ENCODE peak calls at places on chromosomes 11 and 22, in ten cellular contexts. One of them, this sample, is unnamed.

GRCh38 chr11:116457336-116458007 is 315.3 kb downstream of the BUD13 start:
- DNase-seq in hippocampal formation: no peak
- DNase-seq in fibroblast of the aortic adventitia: no peak
- DNase-seq in T-helper 9 cell: no peak
- DNase-seq in GM12891: no peak
- DNase-seq in activated CD4-positive, alpha-beta T cell treated with anti-CD3 and anti-CD28 coated beads for 48 hours: no peak
- DNase-seq in colonic mucosa: no peak
- DNase-seq in stimulated activated CD4-positive, alpha-beta T cell treated with anti-CD3 and anti-CD28 coated beads, Interleukin-1b, Interleukin-23, amount 100 ng/mL, for 24 hours: no peak
- DNase-seq in thyroid gland: no peak
- DNase-seq in T1000: no peak
- DNase-seq in this sample: no peak

GRCh38 chr11:623999-624704 is 603 bp downstream of the CDHR5 start:
- DNase-seq in thyroid gland: no peak
- DNase-seq in T1000: no peak
- DNase-seq in hippocampal formation: no peak
- DNase-seq in fibroblast of the aortic adventitia: peak
- DNase-seq in activated CD4-positive, alpha-beta T cell treated with anti-CD3 and anti-CD28 coated beads for 48 hours: peak
- DNase-seq in T-helper 9 cell: no peak
- DNase-seq in colonic mucosa: peak
- DNase-seq in stimulated activated CD4-positive, alpha-beta T cell treated with anti-CD3 and anti-CD28 coated beads, Interleukin-1b, Interleukin-23, amount 100 ng/mL, for 24 hours: no peak
- DNase-seq in GM12891: no peak
- DNase-seq in this sample: no peak

GRCh38 chr11:33777906-33778305 is 3.6 kb upstream of the FBXO3 start:
- DNase-seq in fibroblast of the aortic adventitia: no peak
- DNase-seq in activated CD4-positive, alpha-beta T cell treated with anti-CD3 and anti-CD28 coated beads for 48 hours: no peak
- DNase-seq in GM12891: no peak
- DNase-seq in hippocampal formation: no peak
- DNase-seq in thyroid gland: no peak
- DNase-seq in T-helper 9 cell: no peak
- DNase-seq in stimulated activated CD4-positive, alpha-beta T cell treated with anti-CD3 and anti-CD28 coated beads, Interleukin-1b, Interleukin-23, amount 100 ng/mL, for 24 hours: no peak
- DNase-seq in T1000: no peak
- DNase-seq in colonic mucosa: no peak
- DNase-seq in this sample: no peak

GRCh38 chr11:33869511-33870422 is 22.1 kb downstream of the LMO2 start:
- DNase-seq in hippocampal formation: no peak
- DNase-seq in thyroid gland: no peak
- DNase-seq in GM12891: peak
- DNase-seq in stimulated activated CD4-positive, alpha-beta T cell treated with anti-CD3 and anti-CD28 coated beads, Interleukin-1b, Interleukin-23, amount 100 ng/mL, for 24 hours: no peak
- DNase-seq in fibroblast of the aortic adventitia: peak
- DNase-seq in T1000: no peak
- DNase-seq in activated CD4-positive, alpha-beta T cell treated with anti-CD3 and anti-CD28 coated beads for 48 hours: peak
- DNase-seq in T-helper 9 cell: no peak
- DNase-seq in colonic mucosa: peak
- DNase-seq in this sample: peak

GRCh38 chr11:86091566-86091965 is 22.7 kb upstream of the PICALM start:
- DNase-seq in stimulated activated CD4-positive, alpha-beta T cell treated with anti-CD3 and anti-CD28 coated beads, Interleukin-1b, Interleukin-23, amount 100 ng/mL, for 24 hours: no peak
- DNase-seq in colonic mucosa: no peak
- DNase-seq in thyroid gland: no peak
- DNase-seq in GM12891: no peak
- DNase-seq in T-helper 9 cell: no peak
- DNase-seq in hippocampal formation: peak
- DNase-seq in fibroblast of the aortic adventitia: peak
- DNase-seq in T1000: no peak
- DNase-seq in activated CD4-positive, alpha-beta T cell treated with anti-CD3 and anti-CD28 coated beads for 48 hours: no peak
- DNase-seq in this sample: peak

GRCh38 chr22:44193537-44193896 is 12.8 kb downstream of the PARVG start:
- DNase-seq in GM12891: no peak
- DNase-seq in hippocampal formation: no peak
- DNase-seq in thyroid gland: no peak
- DNase-seq in T-helper 9 cell: no peak
- DNase-seq in stimulated activated CD4-positive, alpha-beta T cell treated with anti-CD3 and anti-CD28 coated beads, Interleukin-1b, Interleukin-23, amount 100 ng/mL, for 24 hours: no peak
- DNase-seq in T1000: no peak
- DNase-seq in fibroblast of the aortic adventitia: no peak
- DNase-seq in colonic mucosa: no peak
- DNase-seq in activated CD4-positive, alpha-beta T cell treated with anti-CD3 and anti-CD28 coated beads for 48 hours: peak
- DNase-seq in this sample: no peak

GRCh38 chr11:70007796-70008195 is 70.3 kb upstream of the ANO1 start:
- DNase-seq in stimulated activated CD4-positive, alpha-beta T cell treated with anti-CD3 and anti-CD28 coated beads, Interleukin-1b, Interleukin-23, amount 100 ng/mL, for 24 hours: no peak
- DNase-seq in fibroblast of the aortic adventitia: no peak
- DNase-seq in colonic mucosa: no peak
- DNase-seq in T-helper 9 cell: no peak
- DNase-seq in thyroid gland: no peak
- DNase-seq in hippocampal formation: no peak
- DNase-seq in GM12891: no peak
- DNase-seq in T1000: no peak
- DNase-seq in activated CD4-positive, alpha-beta T cell treated with anti-CD3 and anti-CD28 coated beads for 48 hours: no peak
- DNase-seq in this sample: no peak

GRCh38 chr11:11604340-11604992 is 17.3 kb downstream of the GALNT18 start:
- DNase-seq in colonic mucosa: no peak
- DNase-seq in T-helper 9 cell: no peak
- DNase-seq in GM12891: no peak
- DNase-seq in stimulated activated CD4-positive, alpha-beta T cell treated with anti-CD3 and anti-CD28 coated beads, Interleukin-1b, Interleukin-23, amount 100 ng/mL, for 24 hours: no peak
- DNase-seq in hippocampal formation: no peak
- DNase-seq in T1000: no peak
- DNase-seq in fibroblast of the aortic adventitia: no peak
- DNase-seq in activated CD4-positive, alpha-beta T cell treated with anti-CD3 and anti-CD28 coated beads for 48 hours: no peak
- DNase-seq in thyroid gland: no peak
- DNase-seq in this sample: peak

GRCh38 chr22:39173787-39174497 is 21.5 kb upstream of the CBX7 start:
- DNase-seq in stimulated activated CD4-positive, alpha-beta T cell treated with anti-CD3 and anti-CD28 coated beads, Interleukin-1b, Interleukin-23, amount 100 ng/mL, for 24 hours: no peak
- DNase-seq in GM12891: no peak
- DNase-seq in fibroblast of the aortic adventitia: no peak
- DNase-seq in T1000: no peak
- DNase-seq in colonic mucosa: no peak
- DNase-seq in thyroid gland: no peak
- DNase-seq in T-helper 9 cell: no peak
- DNase-seq in activated CD4-positive, alpha-beta T cell treated with anti-CD3 and anti-CD28 coated beads for 48 hours: peak
- DNase-seq in hippocampal formation: no peak
- DNase-seq in this sample: no peak

GRCh38 chr11:103901656-103902055 is 134.8 kb upstream of the DDI1 start:
- DNase-seq in hippocampal formation: no peak
- DNase-seq in stimulated activated CD4-positive, alpha-beta T cell treated with anti-CD3 and anti-CD28 coated beads, Interleukin-1b, Interleukin-23, amount 100 ng/mL, for 24 hours: no peak
- DNase-seq in GM12891: no peak
- DNase-seq in T-helper 9 cell: no peak
- DNase-seq in fibroblast of the aortic adventitia: peak
- DNase-seq in T1000: no peak
- DNase-seq in activated CD4-positive, alpha-beta T cell treated with anti-CD3 and anti-CD28 coated beads for 48 hours: no peak
- DNase-seq in thyroid gland: no peak
- DNase-seq in colonic mucosa: no peak
- DNase-seq in this sample: no peak

This sample was measured in globus pallidus.